ENCODE peak calls at places on chromosome 11, in nine cellular contexts. One of them, this sample, is unnamed.

GRCh38 chr11:103870821-103871309 is 165.6 kb upstream of the DDI1 start:
- DNase-seq in heart left ventricle: peak; percentile 54
- DNase-seq in heart right ventricle: peak; percentile 27
- DNase-seq in GM06990: no peak
- DNase-seq in fibroblast of lung: no peak
- DNase-seq in PC-9: no peak
- DNase-seq in adrenal gland: peak; percentile 44
- DNase-seq in psoas muscle: peak; percentile 70
- DNase-seq in naive thymus-derived CD4-positive, alpha-beta T cell: no peak
- DNase-seq in this sample: no peak

GRCh38 chr11:117919326-117920275 is 9.6 kb downstream of the TMPRSS13 start:
- DNase-seq in psoas muscle: no peak
- DNase-seq in PC-9: no peak
- DNase-seq in adrenal gland: no peak
- DNase-seq in GM06990: no peak
- DNase-seq in heart left ventricle: no peak
- DNase-seq in naive thymus-derived CD4-positive, alpha-beta T cell: no peak
- DNase-seq in fibroblast of lung: no peak
- DNase-seq in heart right ventricle: no peak
- DNase-seq in this sample: no peak

GRCh38 chr11:287821-288327 is 1.1 kb upstream of the PGGHG start:
- DNase-seq in GM06990: no peak
- DNase-seq in adrenal gland: no peak
- DNase-seq in heart right ventricle: peak; percentile 7
- DNase-seq in fibroblast of lung: no peak
- DNase-seq in naive thymus-derived CD4-positive, alpha-beta T cell: peak; percentile 50
- DNase-seq in PC-9: peak; percentile 41
- DNase-seq in heart left ventricle: peak; percentile 66
- DNase-seq in psoas muscle: peak; percentile 20
- DNase-seq in this sample: peak; percentile 86

GRCh38 chr11:35364101-35364780 is 55.1 kb downstream of the SLC1A2 start:
- DNase-seq in PC-9: peak; percentile 89
- DNase-seq in heart right ventricle: peak; percentile 70
- DNase-seq in fibroblast of lung: peak; percentile 94
- DNase-seq in GM06990: no peak
- DNase-seq in adrenal gland: peak; percentile 92
- DNase-seq in naive thymus-derived CD4-positive, alpha-beta T cell: no peak
- DNase-seq in heart left ventricle: no peak
- DNase-seq in psoas muscle: peak; percentile 80
- DNase-seq in this sample: no peak

GRCh38 chr11:114764563-114764962 is 86.2 kb downstream of the NXPE2 start:
- DNase-seq in naive thymus-derived CD4-positive, alpha-beta T cell: no peak
- DNase-seq in GM06990: no peak
- DNase-seq in fibroblast of lung: no peak
- DNase-seq in heart right ventricle: no peak
- DNase-seq in PC-9: no peak
- DNase-seq in adrenal gland: no peak
- DNase-seq in psoas muscle: no peak
- DNase-seq in heart left ventricle: no peak
- DNase-seq in this sample: no peak

GRCh38 chr11:1026641-1027482 is 9.7 kb downstream of the MUC6 start:
- DNase-seq in PC-9: no peak
- DNase-seq in naive thymus-derived CD4-positive, alpha-beta T cell: no peak
- DNase-seq in fibroblast of lung: no peak
- DNase-seq in heart right ventricle: no peak
- DNase-seq in adrenal gland: no peak
- DNase-seq in heart left ventricle: no peak
- DNase-seq in GM06990: no peak
- DNase-seq in psoas muscle: no peak
- DNase-seq in this sample: no peak

GRCh38 chr11:2085251-2086066 is 53.7 kb downstream of the IGF2 start:
- DNase-seq in adrenal gland: no peak
- DNase-seq in naive thymus-derived CD4-positive, alpha-beta T cell: no peak
- DNase-seq in PC-9: no peak
- DNase-seq in fibroblast of lung: no peak
- DNase-seq in heart left ventricle: no peak
- DNase-seq in psoas muscle: no peak
- DNase-seq in GM06990: no peak
- DNase-seq in heart right ventricle: no peak
- DNase-seq in this sample: no peak

GRCh38 chr11:73480677-73481076 is 104.5 kb downstream of the RELT start:
- DNase-seq in GM06990: no peak
- DNase-seq in PC-9: no peak
- DNase-seq in psoas muscle: no peak
- DNase-seq in fibroblast of lung: no peak
- DNase-seq in heart right ventricle: no peak
- DNase-seq in adrenal gland: no peak
- DNase-seq in naive thymus-derived CD4-positive, alpha-beta T cell: no peak
- DNase-seq in heart left ventricle: no peak
- DNase-seq in this sample: no peak

GRCh38 chr11:44621140-44621681 is 55.7 kb downstream of the CD82 start:
- DNase-seq in GM06990: peak; percentile 46
- DNase-seq in fibroblast of lung: peak; percentile 38
- DNase-seq in heart left ventricle: peak; percentile 91
- DNase-seq in heart right ventricle: peak; percentile 76
- DNase-seq in psoas muscle: peak; percentile 74
- DNase-seq in adrenal gland: peak; percentile 84
- DNase-seq in naive thymus-derived CD4-positive, alpha-beta T cell: peak; percentile 52
- DNase-seq in PC-9: peak; percentile 72
- DNase-seq in this sample: peak; percentile 93

GRCh38 chr11:16997624-16998023 is 16.6 kb downstream of the PLEKHA7 start:
- DNase-seq in psoas muscle: no peak
- DNase-seq in heart left ventricle: no peak
- DNase-seq in naive thymus-derived CD4-positive, alpha-beta T cell: no peak
- DNase-seq in fibroblast of lung: no peak
- DNase-seq in adrenal gland: no peak
- DNase-seq in heart right ventricle: no peak
- DNase-seq in GM06990: no peak
- DNase-seq in PC-9: no peak
- DNase-seq in this sample: peak; percentile 97

GRCh38 chr11:74749127-74749964 is 697 bp downstream of the RNF169 start:
- DNase-seq in naive thymus-derived CD4-positive, alpha-beta T cell: no peak
- DNase-seq in fibroblast of lung: peak; percentile 53
- DNase-seq in PC-9: peak; percentile 55
- DNase-seq in heart right ventricle: peak; percentile 40
- DNase-seq in psoas muscle: peak; percentile 52
- DNase-seq in adrenal gland: peak; percentile 44
- DNase-seq in GM06990: peak; percentile 81
- DNase-seq in heart left ventricle: peak; percentile 86
- DNase-seq in this sample: peak; percentile 54

GRCh38 chr11:121761171-121761570 is 308.4 kb upstream of the SORL1-AS1 start:
- DNase-seq in GM06990: no peak
- DNase-seq in psoas muscle: no peak
- DNase-seq in adrenal gland: no peak
- DNase-seq in heart right ventricle: no peak
- DNase-seq in heart left ventricle: no peak
- DNase-seq in fibroblast of lung: no peak
- DNase-seq in PC-9: no peak
- DNase-seq in naive thymus-derived CD4-positive, alpha-beta T cell: no peak
- DNase-seq in this sample: no peak

GRCh38 chr11:35682230-35683195 is 19.9 kb downstream of the TRIM44 start:
- DNase-seq in psoas muscle: no peak
- DNase-seq in naive thymus-derived CD4-positive, alpha-beta T cell: no peak
- DNase-seq in fibroblast of lung: peak; percentile 29
- DNase-seq in heart right ventricle: no peak
- DNase-seq in adrenal gland: no peak
- DNase-seq in heart left ventricle: no peak
- DNase-seq in PC-9: no peak
- DNase-seq in GM06990: no peak
- DNase-seq in this sample: peak; percentile 58

GRCh38 chr11:120746836-120747609 is 235.5 kb downstream of the GRIK4 start:
- DNase-seq in GM06990: no peak
- DNase-seq in fibroblast of lung: no peak
- DNase-seq in adrenal gland: no peak
- DNase-seq in heart right ventricle: no peak
- DNase-seq in naive thymus-derived CD4-positive, alpha-beta T cell: no peak
- DNase-seq in psoas muscle: no peak
- DNase-seq in PC-9: no peak
- DNase-seq in heart left ventricle: no peak
- DNase-seq in this sample: no peak

GRCh38 chr11:61683961-61684869 is 4.0 kb downstream of the DAGLA start:
- DNase-seq in adrenal gland: no peak
- DNase-seq in PC-9: no peak
- DNase-seq in heart right ventricle: no peak
- DNase-seq in fibroblast of lung: peak; percentile 76
- DNase-seq in naive thymus-derived CD4-positive, alpha-beta T cell: peak; percentile 54
- DNase-seq in heart left ventricle: no peak
- DNase-seq in psoas muscle: no peak
- DNase-seq in GM06990: no peak
- DNase-seq in this sample: no peak

GRCh38 chr11:65786008-65786785 is 666 bp upstream of the OVOL1 start:
- DNase-seq in heart right ventricle: no peak
- DNase-seq in PC-9: no peak
- DNase-seq in heart left ventricle: peak; percentile 57
- DNase-seq in naive thymus-derived CD4-positive, alpha-beta T cell: no peak
- DNase-seq in psoas muscle: no peak
- DNase-seq in GM06990: no peak
- DNase-seq in fibroblast of lung: no peak
- DNase-seq in adrenal gland: no peak
- DNase-seq in this sample: peak; percentile 44
- H3K27me3 ChIP-seq in heart right ventricle: peaks cover 54% of the 10 kb centered on the region
- H3K27me3 ChIP-seq in PC-9: no peaks in the 10 kb centered on the region
- H3K27me3 ChIP-seq in heart left ventricle: peaks cover 39% of the 10 kb centered on the region
- H3K27me3 ChIP-seq in naive thymus-derived CD4-positive, alpha-beta T cell: peaks cover 10% of the 10 kb centered on the region
- H3K27me3 ChIP-seq in psoas muscle: peaks cover 27% of the 10 kb centered on the region
- H3K27me3 ChIP-seq in GM06990: peaks cover 3% of the 10 kb centered on the region
- H3K27me3 ChIP-seq in fibroblast of lung: peaks cover 56% of the 10 kb centered on the region
- H3K27me3 ChIP-seq in adrenal gland: peaks cover 43% of the 10 kb centered on the region
- H3K27me3 ChIP-seq in this sample: peaks cover 17% of the 10 kb centered on the region

GRCh38 chr11:57458060-57458409 is 2.3 kb upstream of the RTN4RL2 start:
- DNase-seq in GM06990: no peak
- DNase-seq in PC-9: peak; percentile 37
- DNase-seq in psoas muscle: no peak
- DNase-seq in heart left ventricle: no peak
- DNase-seq in naive thymus-derived CD4-positive, alpha-beta T cell: no peak
- DNase-seq in fibroblast of lung: no peak
- DNase-seq in heart right ventricle: no peak
- DNase-seq in adrenal gland: no peak
- DNase-seq in this sample: no peak

GRCh38 chr11:57457643-57458023 is 2.7 kb upstream of the RTN4RL2 start:
- DNase-seq in heart left ventricle: no peak
- DNase-seq in naive thymus-derived CD4-positive, alpha-beta T cell: peak; percentile 10
- DNase-seq in psoas muscle: no peak
- DNase-seq in fibroblast of lung: no peak
- DNase-seq in heart right ventricle: no peak
- DNase-seq in adrenal gland: no peak
- DNase-seq in GM06990: no peak
- DNase-seq in PC-9: no peak
- DNase-seq in this sample: no peak

GRCh38 chr11:57458410-57459111 is 1.8 kb upstream of the RTN4RL2 start:
- DNase-seq in naive thymus-derived CD4-positive, alpha-beta T cell: peak; percentile 24
- DNase-seq in adrenal gland: peak; percentile 56
- DNase-seq in PC-9: peak; percentile 59
- DNase-seq in psoas muscle: peak; percentile 55
- DNase-seq in heart left ventricle: peak; percentile 80
- DNase-seq in heart right ventricle: peak; percentile 52
- DNase-seq in fibroblast of lung: no peak
- DNase-seq in GM06990: peak; percentile 46
- DNase-seq in this sample: no peak

GRCh38 chr11:57459112-57460016 is 964 bp upstream of the RTN4RL2 start:
- DNase-seq in naive thymus-derived CD4-positive, alpha-beta T cell: peak; percentile 13
- DNase-seq in adrenal gland: no peak
- DNase-seq in GM06990: peak; percentile 25
- DNase-seq in fibroblast of lung: no peak
- DNase-seq in psoas muscle: no peak
- DNase-seq in PC-9: peak; percentile 12
- DNase-seq in heart left ventricle: no peak
- DNase-seq in heart right ventricle: no peak
- DNase-seq in this sample: no peak

GRCh38 chr11:57456960-57457642 is 3.2 kb upstream of the RTN4RL2 start:
- DNase-seq in heart left ventricle: peak; percentile 95
- DNase-seq in psoas muscle: peak; percentile 92
- DNase-seq in naive thymus-derived CD4-positive, alpha-beta T cell: peak; percentile 61
- DNase-seq in fibroblast of lung: peak; percentile 60
- DNase-seq in PC-9: peak; percentile 90
- DNase-seq in heart right ventricle: peak; percentile 89
- DNase-seq in adrenal gland: peak; percentile 93
- DNase-seq in GM06990: peak; percentile 62
- DNase-seq in this sample: peak; percentile 73
- H3K27me3 ChIP-seq in heart left ventricle: peaks cover 45% of the 10 kb centered on the region
- H3K27me3 ChIP-seq in psoas muscle: peaks cover 18% of the 10 kb centered on the region
- H3K27me3 ChIP-seq in naive thymus-derived CD4-positive, alpha-beta T cell: peaks cover 12% of the 10 kb centered on the region
- H3K27me3 ChIP-seq in fibroblast of lung: peaks cover 18% of the 10 kb centered on the region
- H3K27me3 ChIP-seq in PC-9: peaks cover 22% of the 10 kb centered on the region
- H3K27me3 ChIP-seq in heart right ventricle: peaks cover 37% of the 10 kb centered on the region
- H3K27me3 ChIP-seq in adrenal gland: peaks cover 26% of the 10 kb centered on the region
- H3K27me3 ChIP-seq in GM06990: peaks cover 3% of the 10 kb centered on the region
- H3K27me3 ChIP-seq in this sample: no peaks in the 10 kb centered on the region

GRCh38 chr11:125412177-125412496 is 83.9 kb downstream of the FEZ1 start:
- DNase-seq in GM06990: no peak
- DNase-seq in fibroblast of lung: no peak
- DNase-seq in psoas muscle: no peak
- DNase-seq in PC-9: no peak
- DNase-seq in heart right ventricle: no peak
- DNase-seq in naive thymus-derived CD4-positive, alpha-beta T cell: no peak
- DNase-seq in adrenal gland: no peak
- DNase-seq in heart left ventricle: no peak
- DNase-seq in this sample: no peak
- H3K27me3 ChIP-seq in GM06990: no peaks in the 10 kb centered on the region
- H3K27me3 ChIP-seq in fibroblast of lung: peaks cover 15% of the 10 kb centered on the region
- H3K27me3 ChIP-seq in psoas muscle: no peaks in the 10 kb centered on the region
- H3K27me3 ChIP-seq in PC-9: peaks cover 60% of the 10 kb centered on the region
- H3K27me3 ChIP-seq in heart right ventricle: peaks cover 3% of the 10 kb centered on the region
- H3K27me3 ChIP-seq in naive thymus-derived CD4-positive, alpha-beta T cell: no peaks in the 10 kb centered on the region
- H3K27me3 ChIP-seq in adrenal gland: no peaks in the 10 kb centered on the region
- H3K27me3 ChIP-seq in heart left ventricle: no peaks in the 10 kb centered on the region
- H3K27me3 ChIP-seq in this sample: no peaks in the 10 kb centered on the region

GRCh38 chr11:131042041-131042390 is 125.7 kb upstream of the SNX19 start:
- DNase-seq in PC-9: no peak
- DNase-seq in GM06990: no peak
- DNase-seq in heart left ventricle: no peak
- DNase-seq in adrenal gland: no peak
- DNase-seq in heart right ventricle: no peak
- DNase-seq in fibroblast of lung: no peak
- DNase-seq in psoas muscle: no peak
- DNase-seq in naive thymus-derived CD4-positive, alpha-beta T cell: no peak
- DNase-seq in this sample: no peak

GRCh38 chr11:131044851-131045250 is 128.6 kb upstream of the SNX19 start:
- DNase-seq in adrenal gland: no peak
- DNase-seq in GM06990: no peak
- DNase-seq in heart right ventricle: no peak
- DNase-seq in PC-9: no peak
- DNase-seq in fibroblast of lung: no peak
- DNase-seq in psoas muscle: no peak
- DNase-seq in heart left ventricle: no peak
- DNase-seq in naive thymus-derived CD4-positive, alpha-beta T cell: no peak
- DNase-seq in this sample: no peak

GRCh38 chr11:131041331-131042040 is 125.2 kb upstream of the SNX19 start:
- DNase-seq in PC-9: peak; percentile 34
- DNase-seq in GM06990: no peak
- DNase-seq in psoas muscle: no peak
- DNase-seq in heart right ventricle: no peak
- DNase-seq in fibroblast of lung: no peak
- DNase-seq in naive thymus-derived CD4-positive, alpha-beta T cell: no peak
- DNase-seq in heart left ventricle: no peak
- DNase-seq in adrenal gland: no peak
- DNase-seq in this sample: no peak

GRCh38 chr11:131043251-131043650 is 127.0 kb upstream of the SNX19 start:
- DNase-seq in GM06990: no peak
- DNase-seq in PC-9: no peak
- DNase-seq in fibroblast of lung: no peak
- DNase-seq in heart right ventricle: no peak
- DNase-seq in adrenal gland: no peak
- DNase-seq in naive thymus-derived CD4-positive, alpha-beta T cell: no peak
- DNase-seq in heart left ventricle: no peak
- DNase-seq in psoas muscle: no peak
- DNase-seq in this sample: no peak

GRCh38 chr11:131042711-131043110 is 126.4 kb upstream of the SNX19 start:
- DNase-seq in GM06990: no peak
- DNase-seq in heart right ventricle: no peak
- DNase-seq in heart left ventricle: no peak
- DNase-seq in naive thymus-derived CD4-positive, alpha-beta T cell: no peak
- DNase-seq in adrenal gland: no peak
- DNase-seq in psoas muscle: no peak
- DNase-seq in fibroblast of lung: no peak
- DNase-seq in PC-9: no peak
- DNase-seq in this sample: no peak
- H3K27me3 ChIP-seq in GM06990: no peaks in the 10 kb centered on the region
- H3K27me3 ChIP-seq in heart right ventricle: peaks cover 2% of the 10 kb centered on the region
- H3K27me3 ChIP-seq in heart left ventricle: no peaks in the 10 kb centered on the region
- H3K27me3 ChIP-seq in naive thymus-derived CD4-positive, alpha-beta T cell: no peaks in the 10 kb centered on the region
- H3K27me3 ChIP-seq in adrenal gland: no peaks in the 10 kb centered on the region
- H3K27me3 ChIP-seq in psoas muscle: no peaks in the 10 kb centered on the region
- H3K27me3 ChIP-seq in fibroblast of lung: no peaks in the 10 kb centered on the region
- H3K27me3 ChIP-seq in PC-9: peaks cover 22% of the 10 kb centered on the region
- H3K27me3 ChIP-seq in this sample: no peaks in the 10 kb centered on the region

This sample was measured in small intestine.